ENCODE peak calls at places on chromosome 13, in eight cellular contexts. One of them, this sample, is unnamed. For H3K9me3 and H3K4me1, the result is how much of the 10 kb centered on the place peaks cover.

GRCh38 chr13:60627071-60627686 is 230.2 kb downstream of the TDRD3 start:
- DNase-seq in effector memory CD4-positive, alpha-beta T cell: no peak
- DNase-seq in K562: peak
- DNase-seq in IMR-90: peak
- DNase-seq in cardiac muscle cell: peak
- DNase-seq in sigmoid colon: no peak
- DNase-seq in upper lobe of right lung: no peak
- DNase-seq in breast epithelium: no peak
- DNase-seq in this sample: no peak

GRCh38 chr13:44576396-44577235 is 486 bp upstream of the TSC22D1 start:
- DNase-seq in effector memory CD4-positive, alpha-beta T cell: peak
- DNase-seq in K562: peak
- DNase-seq in IMR-90: no peak
- DNase-seq in cardiac muscle cell: no peak
- DNase-seq in sigmoid colon: peak
- DNase-seq in upper lobe of right lung: peak
- DNase-seq in breast epithelium: no peak
- DNase-seq in this sample: peak

GRCh38 chr13:66899955-66900354 is 330.2 kb downstream of the PCDH9 start:
- DNase-seq in effector memory CD4-positive, alpha-beta T cell: no peak
- DNase-seq in K562: no peak
- DNase-seq in IMR-90: peak
- DNase-seq in cardiac muscle cell: peak
- DNase-seq in sigmoid colon: no peak
- DNase-seq in upper lobe of right lung: no peak
- DNase-seq in breast epithelium: no peak
- DNase-seq in this sample: no peak

GRCh38 chr13:80010846-80011245 is 330.1 kb downstream of the SPRY2 start:
- DNase-seq in effector memory CD4-positive, alpha-beta T cell: no peak
- DNase-seq in K562: no peak
- DNase-seq in IMR-90: no peak
- DNase-seq in cardiac muscle cell: no peak
- DNase-seq in sigmoid colon: no peak
- DNase-seq in upper lobe of right lung: no peak
- DNase-seq in breast epithelium: no peak
- DNase-seq in this sample: no peak

GRCh38 chr13:39091586-39091985 is 53.3 kb downstream of the NHLRC3 start:
- DNase-seq in effector memory CD4-positive, alpha-beta T cell: no peak
- DNase-seq in K562: no peak
- DNase-seq in IMR-90: no peak
- DNase-seq in cardiac muscle cell: no peak
- DNase-seq in sigmoid colon: no peak
- DNase-seq in upper lobe of right lung: no peak
- DNase-seq in breast epithelium: no peak
- DNase-seq in this sample: no peak

GRCh38 chr13:45258339-45258685 is 57.5 kb upstream of the KCTD4 start:
- DNase-seq in effector memory CD4-positive, alpha-beta T cell: no peak
- DNase-seq in K562: no peak
- DNase-seq in IMR-90: no peak
- DNase-seq in cardiac muscle cell: peak
- DNase-seq in sigmoid colon: no peak
- DNase-seq in upper lobe of right lung: no peak
- DNase-seq in breast epithelium: no peak
- DNase-seq in this sample: no peak

GRCh38 chr13:113851826-113852535 is 11.9 kb downstream of the GAS6 start:
- DNase-seq in effector memory CD4-positive, alpha-beta T cell: no peak
- DNase-seq in K562: no peak
- DNase-seq in IMR-90: no peak
- DNase-seq in cardiac muscle cell: no peak
- DNase-seq in sigmoid colon: no peak
- DNase-seq in upper lobe of right lung: no peak
- DNase-seq in breast epithelium: no peak
- DNase-seq in this sample: no peak

GRCh38 chr13:24202215-24202614 is 41.7 kb downstream of the SPATA13 start:
- DNase-seq in effector memory CD4-positive, alpha-beta T cell: no peak
- DNase-seq in K562: no peak
- DNase-seq in IMR-90: no peak
- DNase-seq in cardiac muscle cell: no peak
- DNase-seq in sigmoid colon: no peak
- DNase-seq in upper lobe of right lung: no peak
- DNase-seq in breast epithelium: no peak
- DNase-seq in this sample: no peak

GRCh38 chr13:102203718-102204117 is 198.1 kb downstream of the FGF14 start:
- DNase-seq in effector memory CD4-positive, alpha-beta T cell: no peak
- DNase-seq in K562: no peak
- DNase-seq in IMR-90: no peak
- DNase-seq in cardiac muscle cell: no peak
- DNase-seq in sigmoid colon: no peak
- DNase-seq in upper lobe of right lung: no peak
- DNase-seq in breast epithelium: no peak
- DNase-seq in this sample: no peak

GRCh38 chr13:50527612-50528509 is 315.6 kb downstream of the DLEU7 start:
- DNase-seq in effector memory CD4-positive, alpha-beta T cell: no peak
- DNase-seq in K562: no peak
- DNase-seq in IMR-90: no peak
- DNase-seq in cardiac muscle cell: no peak
- DNase-seq in sigmoid colon: no peak
- DNase-seq in upper lobe of right lung: no peak
- DNase-seq in breast epithelium: no peak
- DNase-seq in this sample: no peak

GRCh38 chr13:40961224-40961623 is 57.9 kb downstream of the ELF1 start:
- DNase-seq in effector memory CD4-positive, alpha-beta T cell: no peak
- DNase-seq in K562: no peak
- DNase-seq in IMR-90: no peak
- DNase-seq in cardiac muscle cell: no peak
- DNase-seq in sigmoid colon: no peak
- DNase-seq in upper lobe of right lung: no peak
- DNase-seq in breast epithelium: no peak
- DNase-seq in this sample: no peak

GRCh38 chr13:21453352-21454089 is 5.6 kb downstream of the ZDHHC20 start:
- DNase-seq in effector memory CD4-positive, alpha-beta T cell: no peak
- DNase-seq in K562: no peak
- DNase-seq in IMR-90: no peak
- DNase-seq in cardiac muscle cell: no peak
- DNase-seq in sigmoid colon: no peak
- DNase-seq in upper lobe of right lung: no peak
- DNase-seq in breast epithelium: no peak
- DNase-seq in this sample: no peak

GRCh38 chr13:50228527-50228926 is 213.3 kb downstream of the KCNRG start:
- DNase-seq in effector memory CD4-positive, alpha-beta T cell: no peak
- DNase-seq in K562: no peak
- DNase-seq in IMR-90: no peak
- DNase-seq in cardiac muscle cell: no peak
- DNase-seq in sigmoid colon: no peak
- DNase-seq in upper lobe of right lung: no peak
- DNase-seq in breast epithelium: no peak
- DNase-seq in this sample: no peak

GRCh38 chr13:78576266-78576665 is 27.1 kb downstream of the POU4F1 start:
- DNase-seq in effector memory CD4-positive, alpha-beta T cell: no peak
- DNase-seq in K562: no peak
- DNase-seq in IMR-90: no peak
- DNase-seq in cardiac muscle cell: no peak
- DNase-seq in sigmoid colon: no peak
- DNase-seq in upper lobe of right lung: no peak
- DNase-seq in breast epithelium: no peak
- DNase-seq in this sample: no peak

GRCh38 chr13:66328486-66328885 is 901.6 kb downstream of the PCDH9 start:
- DNase-seq in effector memory CD4-positive, alpha-beta T cell: no peak
- DNase-seq in K562: no peak
- DNase-seq in IMR-90: no peak
- DNase-seq in cardiac muscle cell: no peak
- DNase-seq in sigmoid colon: no peak
- DNase-seq in upper lobe of right lung: no peak
- DNase-seq in breast epithelium: no peak
- DNase-seq in this sample: no peak

GRCh38 chr13:70255406-70255991 is 147.2 kb upstream of the KLHL1 start:
- DNase-seq in effector memory CD4-positive, alpha-beta T cell: no peak
- DNase-seq in K562: no peak
- DNase-seq in IMR-90: no peak
- DNase-seq in cardiac muscle cell: no peak
- DNase-seq in sigmoid colon: peak
- DNase-seq in upper lobe of right lung: no peak
- DNase-seq in breast epithelium: no peak
- DNase-seq in this sample: no peak

GRCh38 chr13:112115403-112116091 is 48.6 kb downstream of the SOX1 start:
- DNase-seq in effector memory CD4-positive, alpha-beta T cell: no peak
- DNase-seq in K562: no peak
- DNase-seq in IMR-90: no peak
- DNase-seq in cardiac muscle cell: no peak
- DNase-seq in sigmoid colon: no peak
- DNase-seq in upper lobe of right lung: no peak
- DNase-seq in breast epithelium: no peak
- DNase-seq in this sample: no peak

GRCh38 chr13:44051923-44052322 is 172.2 kb downstream of the LACC1 start:
- DNase-seq in effector memory CD4-positive, alpha-beta T cell: no peak
- DNase-seq in K562: no peak
- DNase-seq in IMR-90: peak
- DNase-seq in cardiac muscle cell: no peak
- DNase-seq in sigmoid colon: no peak
- DNase-seq in upper lobe of right lung: no peak
- DNase-seq in breast epithelium: no peak
- DNase-seq in this sample: no peak

GRCh38 chr13:110216403-110217041 is 90.4 kb downstream of the COL4A1 start:
- DNase-seq in effector memory CD4-positive, alpha-beta T cell: no peak
- DNase-seq in K562: no peak
- DNase-seq in IMR-90: peak
- DNase-seq in cardiac muscle cell: peak
- DNase-seq in sigmoid colon: no peak
- DNase-seq in upper lobe of right lung: no peak
- DNase-seq in breast epithelium: no peak
- DNase-seq in this sample: no peak

GRCh38 chr13:24097667-24098066 is 62.9 kb upstream of the SPATA13 start:
- DNase-seq in effector memory CD4-positive, alpha-beta T cell: no peak
- DNase-seq in K562: no peak
- DNase-seq in IMR-90: no peak
- DNase-seq in cardiac muscle cell: no peak
- DNase-seq in sigmoid colon: no peak
- DNase-seq in upper lobe of right lung: no peak
- DNase-seq in breast epithelium: no peak
- DNase-seq in this sample: no peak

DNA sequence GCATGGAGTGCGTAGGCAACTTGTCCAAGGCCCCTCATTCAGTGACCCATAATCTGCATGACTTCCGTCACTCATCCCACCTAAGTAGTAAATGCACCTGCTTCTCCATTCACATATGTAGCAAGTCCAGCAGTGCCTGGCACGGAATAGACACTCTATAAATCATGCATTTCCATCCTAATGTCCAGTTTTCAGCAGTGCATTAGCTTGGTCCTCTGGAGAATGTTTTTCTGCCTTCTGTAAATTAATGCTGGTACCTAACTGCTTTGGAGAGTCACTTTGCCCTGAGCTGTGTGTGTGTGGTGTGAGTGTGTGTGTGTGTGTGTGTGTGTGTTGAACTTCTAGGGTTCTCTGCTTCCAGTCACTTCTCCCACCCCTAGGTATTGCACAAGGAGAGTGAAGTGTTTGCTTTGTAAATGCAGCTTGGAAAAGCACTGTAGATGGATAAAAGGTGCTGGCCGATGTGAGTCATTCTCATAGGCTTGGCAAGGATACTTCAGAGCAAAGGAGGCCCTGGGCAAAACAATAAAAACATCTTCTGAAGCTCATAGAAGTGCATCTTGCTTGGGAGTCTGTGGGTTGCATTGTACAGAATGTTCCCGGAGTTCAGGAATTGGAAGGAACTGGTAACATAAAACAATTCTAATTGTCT is 181.8 kb downstream of the KATNAL1 start:
- DNase-seq in effector memory CD4-positive, alpha-beta T cell: no peak
- DNase-seq in K562: no peak
- DNase-seq in IMR-90: peak
- DNase-seq in cardiac muscle cell: peak
- DNase-seq in sigmoid colon: peak
- DNase-seq in upper lobe of right lung: no peak
- DNase-seq in breast epithelium: peak
- DNase-seq in this sample: no peak
- H3K27ac ChIP-seq in effector memory CD4-positive, alpha-beta T cell: no peak
- H3K27ac ChIP-seq in K562: no peak
- H3K27ac ChIP-seq in IMR-90: no peak
- H3K27ac ChIP-seq in cardiac muscle cell: no peak
- H3K27ac ChIP-seq in sigmoid colon: peak
- H3K27ac ChIP-seq in upper lobe of right lung: no peak
- H3K27ac ChIP-seq in breast epithelium: peak
- H3K27ac ChIP-seq in this sample: no peak

GRCh38 chr13:98144501-98145350 is 1.8 kb downstream of the FARP1 start:
- DNase-seq in effector memory CD4-positive, alpha-beta T cell: no peak
- DNase-seq in K562: no peak
- DNase-seq in IMR-90: peak
- DNase-seq in cardiac muscle cell: peak
- DNase-seq in sigmoid colon: no peak
- DNase-seq in upper lobe of right lung: no peak
- DNase-seq in breast epithelium: no peak
- DNase-seq in this sample: no peak
- H3K9me3 ChIP-seq in effector memory CD4-positive, alpha-beta T cell: under half
- H3K9me3 ChIP-seq in K562: under half
- H3K9me3 ChIP-seq in IMR-90: under half
- H3K9me3 ChIP-seq in cardiac muscle cell: under half
- H3K9me3 ChIP-seq in sigmoid colon: under half
- H3K9me3 ChIP-seq in upper lobe of right lung: under half
- H3K9me3 ChIP-seq in breast epithelium: under half
- H3K9me3 ChIP-seq in this sample: under half

DNA sequence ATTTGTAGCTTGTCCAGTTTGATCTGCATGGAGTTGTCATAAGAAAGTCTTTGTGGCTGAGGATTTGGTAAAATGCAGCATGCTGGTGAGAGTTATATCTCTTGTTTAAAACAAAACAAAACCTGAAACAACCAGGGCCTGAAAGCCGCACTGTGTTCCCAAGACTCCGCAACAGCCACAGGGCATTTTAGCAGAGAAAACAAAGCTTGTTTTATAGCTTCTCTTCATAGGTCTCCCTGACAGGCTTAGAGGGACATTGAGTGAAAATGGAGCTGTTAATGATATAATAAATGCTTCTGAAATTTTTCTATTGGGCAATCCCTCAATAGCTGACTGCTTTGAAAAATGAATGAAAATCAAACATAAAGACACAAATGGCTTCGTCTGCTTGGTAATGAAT is 148.7 kb upstream of the RNF113B start:
- DNase-seq in effector memory CD4-positive, alpha-beta T cell: no peak
- DNase-seq in K562: no peak
- DNase-seq in IMR-90: no peak
- DNase-seq in cardiac muscle cell: no peak
- DNase-seq in sigmoid colon: no peak
- DNase-seq in upper lobe of right lung: no peak
- DNase-seq in breast epithelium: peak
- DNase-seq in this sample: no peak
- H3K4me1 ChIP-seq in effector memory CD4-positive, alpha-beta T cell: under half
- H3K4me1 ChIP-seq in K562: under half
- H3K4me1 ChIP-seq in IMR-90: under half
- H3K4me1 ChIP-seq in cardiac muscle cell: under half
- H3K4me1 ChIP-seq in sigmoid colon: under half
- H3K4me1 ChIP-seq in upper lobe of right lung: under half
- H3K4me1 ChIP-seq in breast epithelium: under half
- H3K4me1 ChIP-seq in this sample: under half

DNA sequence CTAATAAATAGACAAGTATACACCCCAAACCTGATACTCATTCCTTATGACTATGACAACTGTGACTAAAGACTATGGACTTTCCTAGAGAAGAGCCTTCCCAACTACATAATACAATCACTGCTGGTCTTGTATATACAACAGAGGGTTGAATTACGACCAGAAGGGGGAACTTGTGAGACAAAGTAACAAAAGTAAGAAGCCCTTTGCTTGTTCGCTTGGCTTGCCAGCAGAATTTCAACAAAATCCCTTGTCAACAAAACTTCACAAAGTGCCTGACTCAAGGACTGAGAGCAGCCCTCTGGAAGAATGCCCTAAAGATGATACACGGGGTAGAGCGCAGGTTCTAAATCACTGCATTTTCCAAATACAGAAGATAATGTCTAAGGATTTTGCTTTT is 99.4 kb downstream of the WASF3 start:
- DNase-seq in effector memory CD4-positive, alpha-beta T cell: no peak
- DNase-seq in K562: no peak
- DNase-seq in IMR-90: peak
- DNase-seq in cardiac muscle cell: peak
- DNase-seq in sigmoid colon: no peak
- DNase-seq in upper lobe of right lung: no peak
- DNase-seq in breast epithelium: no peak
- DNase-seq in this sample: no peak
- H3K27ac ChIP-seq in effector memory CD4-positive, alpha-beta T cell: no peak
- H3K27ac ChIP-seq in K562: no peak
- H3K27ac ChIP-seq in IMR-90: no peak
- H3K27ac ChIP-seq in cardiac muscle cell: no peak
- H3K27ac ChIP-seq in sigmoid colon: no peak
- H3K27ac ChIP-seq in upper lobe of right lung: no peak
- H3K27ac ChIP-seq in breast epithelium: no peak
- H3K27ac ChIP-seq in this sample: no peak